ENCODE peak calls at places on chromosomes 6 and 20, in four cellular contexts. One of them, this sample, is unnamed.
A peak's percentile ranks its signal among the peaks of the same experiment; 100 is the strongest.

GRCh38 chr6:55652429-55652828 is 73.4 kb upstream of the HMGCLL1 start:
- DNase-seq in ovary: no peak
- DNase-seq in GM06990: no peak
- DNase-seq in BJ: no peak
- DNase-seq in this sample: no peak

GRCh38 chr6:166924531-166924930 is 31.8 kb downstream of the RNASET2 start:
- DNase-seq in ovary: no peak
- DNase-seq in GM06990: no peak
- DNase-seq in BJ: no peak
- DNase-seq in this sample: no peak

GRCh38 chr6:96735332-96735731 is 101.9 kb downstream of the GPR63 start:
- DNase-seq in ovary: no peak
- DNase-seq in GM06990: no peak
- DNase-seq in BJ: no peak
- DNase-seq in this sample: no peak

GRCh38 chr6:149862901-149863595 is 1.1 kb downstream of the LRP11 start:
- DNase-seq in ovary: peak; percentile 75
- DNase-seq in GM06990: peak; percentile 37
- DNase-seq in BJ: no peak
- DNase-seq in this sample: no peak

GRCh38 chr6:157198425-157199279 is 124.7 kb downstream of the TMEM242 start:
- DNase-seq in ovary: peak; percentile 44
- DNase-seq in GM06990: no peak
- DNase-seq in BJ: no peak
- DNase-seq in this sample: no peak

GRCh38 chr6:154537486-154537885 is 27.0 kb upstream of the CNKSR3 start:
- DNase-seq in ovary: no peak
- DNase-seq in GM06990: no peak
- DNase-seq in BJ: no peak
- DNase-seq in this sample: no peak

GRCh38 chr20:12555369-12555768 is 453.4 kb upstream of the SPTLC3 start:
- DNase-seq in ovary: no peak
- DNase-seq in GM06990: no peak
- DNase-seq in BJ: no peak
- DNase-seq in this sample: no peak

GRCh38 chr6:22251331-22251730 is 45.5 kb downstream of the PRL start:
- DNase-seq in ovary: no peak
- DNase-seq in GM06990: no peak
- DNase-seq in BJ: peak; percentile 59
- DNase-seq in this sample: no peak

GRCh38 chr20:63567382-63568169 is 6.5 kb downstream of the HELZ2 start:
- DNase-seq in ovary: no peak
- DNase-seq in GM06990: peak; percentile 82
- DNase-seq in BJ: no peak
- DNase-seq in this sample: no peak

GRCh38 chr6:12290490-12290820 is 294 bp downstream of the EDN1 start:
- DNase-seq in ovary: no peak
- DNase-seq in GM06990: no peak
- DNase-seq in BJ: no peak
- DNase-seq in this sample: no peak

GRCh38 chr6:12291785-12292604 is 1.8 kb downstream of the EDN1 start:
- DNase-seq in ovary: no peak
- DNase-seq in GM06990: peak; percentile 48
- DNase-seq in BJ: no peak
- DNase-seq in this sample: no peak

GRCh38 chr6:12293234-12293930 is 3.2 kb downstream of the EDN1 start:
- DNase-seq in ovary: no peak
- DNase-seq in GM06990: no peak
- DNase-seq in BJ: no peak
- DNase-seq in this sample: no peak

GRCh38 chr6:12289655-12290489 is at the start of gene EDN1:
- DNase-seq in ovary: peak; percentile 68
- DNase-seq in GM06990: peak; percentile 84
- DNase-seq in BJ: no peak
- DNase-seq in this sample: peak; percentile 61

GRCh38 chr6:12291083-12291784 is 1.1 kb downstream of the EDN1 start:
- DNase-seq in ovary: no peak
- DNase-seq in GM06990: peak; percentile 37
- DNase-seq in BJ: no peak
- DNase-seq in this sample: no peak
- H3K4me3 ChIP-seq in ovary: peak overlapping the region; percentile 28
- H3K4me3 ChIP-seq in GM06990: peak overlapping the region; percentile 74
- H3K4me3 ChIP-seq in BJ: peak overlapping the region; percentile 58
- H3K4me3 ChIP-seq in this sample: peak overlapping the region; percentile 62

DNA sequence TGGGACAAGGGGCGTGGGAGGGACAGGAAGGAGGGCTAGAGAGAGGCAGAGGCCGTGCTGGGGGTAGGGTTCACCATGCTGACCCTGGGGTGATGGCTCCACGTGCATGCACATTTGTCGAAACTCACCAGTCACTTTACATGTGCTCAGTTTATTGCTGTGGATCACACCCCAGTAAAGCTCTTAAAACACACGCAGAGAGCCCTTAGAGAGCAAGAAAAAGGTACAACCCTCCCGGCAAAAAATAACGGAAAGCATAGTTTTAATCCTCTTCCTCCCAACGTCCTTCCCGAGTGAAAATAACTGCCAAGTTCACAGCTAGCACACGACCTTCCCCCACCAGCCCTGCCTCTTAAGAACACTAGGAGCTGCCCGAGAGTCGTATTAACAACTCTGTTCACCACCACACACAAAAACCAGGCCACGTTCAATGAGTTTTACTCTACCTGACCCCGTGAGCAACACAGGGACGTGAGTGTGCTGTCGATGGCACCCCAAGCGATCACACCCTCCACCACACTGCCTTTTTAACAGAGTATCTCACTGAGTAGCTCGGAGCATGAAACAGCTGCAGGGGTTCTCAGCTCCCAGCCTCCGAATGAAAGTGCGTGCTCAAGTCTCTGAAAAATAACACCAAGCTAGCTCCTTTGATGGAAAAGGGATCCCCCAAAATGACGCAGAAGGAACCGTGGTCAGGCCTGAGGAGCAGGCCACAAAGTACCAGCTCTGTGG is 39.7 kb downstream of the TAF4 start:
- DNase-seq in ovary: peak; percentile 65
- DNase-seq in GM06990: no peak
- DNase-seq in BJ: peak; percentile 12
- DNase-seq in this sample: peak; percentile 61
- TF ChIP-seq CTCF in ovary: peak; percentile 47
- TF ChIP-seq CTCF in GM06990: peak; percentile 3
- TF ChIP-seq CTCF in BJ: peak; percentile 90
- TF ChIP-seq CTCF in this sample: peak; percentile 93

DNA sequence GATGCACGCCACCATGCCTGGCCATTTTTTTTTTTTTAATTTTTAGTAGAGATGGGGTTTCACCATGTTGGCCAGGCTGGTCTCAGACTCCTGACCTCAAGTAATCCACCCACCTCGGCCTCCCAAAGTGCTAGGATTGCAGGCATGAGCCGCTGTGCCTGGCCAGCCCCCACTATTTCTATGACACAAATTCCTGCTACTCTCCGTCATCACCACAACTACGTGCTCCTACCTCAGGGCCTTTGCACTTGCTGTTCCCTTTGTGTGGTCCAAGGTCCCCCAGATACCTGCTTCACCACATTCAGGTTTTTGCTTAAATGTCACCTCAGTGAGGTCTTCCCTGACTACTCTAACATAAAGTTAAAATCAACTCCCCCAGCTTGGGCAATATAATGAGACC is 5.2 kb upstream of the CEBPB start:
- DNase-seq in ovary: no peak
- DNase-seq in GM06990: no peak
- DNase-seq in BJ: no peak
- DNase-seq in this sample: no peak
- H3K4me3 ChIP-seq in ovary: no peak overlapping the region
- H3K4me3 ChIP-seq in GM06990: no peak overlapping the region
- H3K4me3 ChIP-seq in BJ: no peak overlapping the region
- H3K4me3 ChIP-seq in this sample: no peak overlapping the region

GRCh38 chr6:125791820-125792165 is 1.0 kb downstream of the NCOA7 start:
- DNase-seq in ovary: no peak
- DNase-seq in GM06990: no peak
- DNase-seq in BJ: no peak
- DNase-seq in this sample: no peak

GRCh38 chr6:125792680-125793079 is 1.9 kb downstream of the NCOA7 start:
- DNase-seq in ovary: no peak
- DNase-seq in GM06990: no peak
- DNase-seq in BJ: no peak
- DNase-seq in this sample: no peak

GRCh38 chr6:125790403-125791150 is at the start of gene NCOA7:
- DNase-seq in ovary: peak; percentile 87
- DNase-seq in GM06990: peak; percentile 89
- DNase-seq in BJ: no peak
- DNase-seq in this sample: no peak

GRCh38 chr6:125792172-125792571 is 1.4 kb downstream of the NCOA7 start:
- DNase-seq in ovary: no peak
- DNase-seq in GM06990: no peak
- DNase-seq in BJ: no peak
- DNase-seq in this sample: no peak

GRCh38 chr6:125791151-125791819 is 525 bp downstream of the NCOA7 start:
- DNase-seq in ovary: peak; percentile 47
- DNase-seq in GM06990: no peak
- DNase-seq in BJ: no peak
- DNase-seq in this sample: no peak
- TF ChIP-seq CTCF in ovary: no peak
- TF ChIP-seq CTCF in GM06990: peak; percentile 73
- TF ChIP-seq CTCF in BJ: peak; percentile 72
- TF ChIP-seq CTCF in this sample: peak; percentile 78

DNA sequence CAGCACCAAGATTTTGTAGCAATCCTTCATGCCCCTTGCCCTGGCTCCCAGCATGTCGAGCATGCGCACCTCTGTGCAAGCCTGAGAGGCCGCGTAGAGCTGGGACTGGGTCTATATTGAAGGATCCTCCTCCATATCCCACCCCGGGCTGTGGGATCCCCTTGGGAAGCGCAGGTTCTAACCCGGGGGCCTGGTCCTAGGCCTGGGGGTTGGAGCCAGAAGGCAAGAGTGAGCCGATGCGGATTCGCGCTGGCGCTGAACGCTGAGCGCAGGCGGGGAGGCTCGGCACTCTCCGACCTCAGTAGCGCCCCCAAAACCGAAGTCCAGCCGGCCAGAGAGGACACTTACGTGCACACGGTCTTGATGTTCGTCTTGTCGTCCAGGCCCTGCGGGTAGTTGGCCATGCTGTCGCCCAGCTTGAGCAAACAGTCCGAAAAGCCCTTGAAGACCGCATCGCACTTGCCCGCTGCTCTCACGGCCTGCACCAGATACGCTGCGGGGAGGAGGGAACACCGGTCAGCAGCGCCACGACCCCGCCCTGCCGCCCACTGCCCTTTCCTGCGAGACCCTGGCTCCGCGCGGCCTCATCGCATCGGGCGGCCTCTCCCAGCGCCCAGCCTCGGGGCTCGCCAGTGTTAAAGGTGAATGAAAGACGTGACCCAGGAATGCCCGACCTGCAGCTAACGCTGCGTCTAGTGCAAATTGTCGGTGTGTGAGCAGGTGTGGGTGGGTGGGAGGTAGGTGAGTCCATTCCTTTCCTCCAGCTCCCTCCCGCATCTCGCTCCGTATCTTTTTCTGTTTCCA is 4.5 kb downstream of the NRN1 start:
- DNase-seq in ovary: no peak
- DNase-seq in GM06990: no peak
- DNase-seq in BJ: no peak
- DNase-seq in this sample: no peak
- H3K4me3 ChIP-seq in ovary: no peak overlapping the region
- H3K4me3 ChIP-seq in GM06990: no peak overlapping the region
- H3K4me3 ChIP-seq in BJ: no peak overlapping the region
- H3K4me3 ChIP-seq in this sample: no peak overlapping the region

DNA sequence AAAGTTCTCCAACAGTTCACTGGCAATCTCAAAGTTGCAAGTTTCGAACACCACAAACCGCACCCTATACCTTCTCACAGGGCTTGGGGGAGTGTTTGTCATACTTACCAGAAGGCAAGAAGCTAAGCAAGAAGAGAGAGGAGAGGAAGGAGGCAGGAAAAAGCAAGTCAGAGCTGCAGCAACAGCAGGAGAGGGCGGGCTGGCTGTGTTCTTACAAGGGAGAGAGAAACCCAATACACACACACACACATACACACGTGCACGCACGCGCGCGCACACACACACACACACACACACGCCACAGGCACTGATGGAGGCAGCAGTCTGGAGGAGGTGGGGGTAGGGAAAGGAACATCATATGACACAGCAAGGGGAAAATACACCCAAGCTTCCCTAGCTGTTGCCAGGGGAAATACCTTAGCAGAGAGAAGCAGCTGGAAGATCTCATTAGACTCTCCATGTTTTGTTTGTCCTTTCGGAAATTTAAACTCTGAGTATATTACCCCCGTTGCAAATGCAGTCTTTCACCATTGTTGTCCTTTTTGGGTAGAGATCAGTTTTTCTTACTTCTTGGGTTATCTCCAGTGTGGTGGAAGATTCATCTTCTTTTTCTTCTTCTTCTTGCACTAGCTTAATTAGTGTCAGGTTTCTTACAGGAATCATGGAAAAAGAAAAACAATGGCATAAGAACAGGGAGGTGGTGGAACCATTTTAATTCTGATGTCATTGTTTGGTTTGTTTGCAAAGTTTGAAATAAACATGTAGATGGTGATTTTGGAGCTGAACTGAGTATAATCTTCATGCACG is at the start of gene TXLNB:
- DNase-seq in ovary: peak; percentile 91
- DNase-seq in GM06990: peak; percentile 50
- DNase-seq in BJ: peak; percentile 48
- DNase-seq in this sample: peak; percentile 27
- TF ChIP-seq CTCF in ovary: no peak
- TF ChIP-seq CTCF in GM06990: no peak
- TF ChIP-seq CTCF in BJ: no peak
- TF ChIP-seq CTCF in this sample: peak; percentile 4

GRCh38 chr6:137213813-137214212 is 5.4 kb downstream of the IFNGR1 start:
- DNase-seq in ovary: no peak
- DNase-seq in GM06990: no peak
- DNase-seq in BJ: no peak
- DNase-seq in this sample: no peak
- H3K4me3 ChIP-seq in ovary: no peak overlapping the region
- H3K4me3 ChIP-seq in GM06990: no peak overlapping the region
- H3K4me3 ChIP-seq in BJ: no peak overlapping the region
- H3K4me3 ChIP-seq in this sample: no peak overlapping the region

This sample was measured in retinal pigment epithelial cell.